ENCODE peak calls at places on chromosome 7, in four cellular contexts. I is CD8-positive, alpha-beta T cell; X is fibroblast of mammary gland; D is fibroblast of lung. U is an unnamed sample.

GRCh38 chr7:98066934-98067507 is 39.6 kb upstream of the LMTK2 start:
- DNase-seq in I (no peak), D (no peak), X (no peak), U (no peak)

GRCh38 chr7:141369422-141369821 is 181.8 kb upstream of the AGK start:
- DNase-seq in D (no peak), I (no peak), X (no peak), U (no peak)

GRCh38 chr7:123746055-123746454 is 2.7 kb downstream of the WASL start:
- DNase-seq in I (no peak), X (no peak), D (no peak), U (no peak)

GRCh38 chr7:26663905-26664673 is 200.3 kb downstream of the SKAP2 start:
- DNase-seq in I (no peak), X (peak), D (no peak), U (no peak)

GRCh38 chr7:77331938-77332695 is 84.0 kb downstream of the GSAP start:
- DNase-seq in X (peak), I (no peak), D (peak), U (no peak)

GRCh38 chr7:156437021-156437614 is 203.5 kb upstream of the RNF32 start:
- DNase-seq in I (no peak), D (no peak), X (no peak), U (no peak)

GRCh38 chr7:117810642-117811512 is 62.4 kb downstream of the CTTNBP2 start:
- DNase-seq in X (no peak), D (no peak), I (no peak), U (no peak)

GRCh38 chr7:149766215-149766614 is 7.2 kb downstream of the ZNF467 start:
- DNase-seq in I (no peak), D (no peak), X (no peak), U (no peak)

GRCh38 chr7:132739271-132739955 is 163.1 kb upstream of the PLXNA4 start:
- DNase-seq in D (peak), X (peak), I (no peak), U (no peak)

GRCh38 chr7:74187915-74188675 is 13.9 kb downstream of the EIF4H start:
- DNase-seq in D (peak), X (peak), I (no peak), U (no peak)

GRCh38 chr7:137579913-137580640 is 236.5 kb upstream of the PTN start:
- DNase-seq in I (no peak), D (peak), X (peak), U (no peak)

GRCh38 chr7:141045842-141046630 is 27.8 kb upstream of the TMEM178B start:
- DNase-seq in X (peak), D (no peak), I (no peak), U (no peak)

GRCh38 chr7:32262315-32262714 is 192.1 kb upstream of the PDE1C start:
- DNase-seq in D (no peak), I (no peak), X (no peak), U (no peak)

GRCh38 chr7:55534262-55534915 is 37.9 kb downstream of the VOPP1 start:
- DNase-seq in X (peak), D (peak), I (no peak), U (peak)

GRCh38 chr7:155455132-155455693 is 2.7 kb upstream of the EN2 start:
- DNase-seq in D (no peak), I (no peak), X (no peak), U (no peak)

GRCh38 chr7:139431459-139431858 is 52.0 kb downstream of the KLRG2 start:
- DNase-seq in D (no peak), I (no peak), X (no peak), U (no peak)

GRCh38 chr7:4268040-4268965 is 413.8 kb upstream of the FOXK1 start:
- DNase-seq in I (no peak), X (no peak), D (no peak), U (no peak)

GRCh38 chr7:11858026-11858425 is 26.0 kb upstream of the THSD7A start:
- DNase-seq in I (no peak), X (no peak), D (no peak), U (no peak)

GRCh38 chr7:157490465-157490912 is 153.7 kb downstream of the DNAJB6 start:
- DNase-seq in D (peak), X (peak), I (no peak), U (no peak)

U was measured in substantia nigra.